ENCODE peak calls at places on chromosomes 2 and 18, in eight cellular contexts. Q, S, I, A, O, T, Z and Y are unnamed samples. For H3K9me3, the result is how much of the 10 kb centered on the place peaks cover.

GRCh38 chr2:101036562-101036961 is 34.5 kb downstream of the RPL31 start:
- DNase-seq in Q (no peak), S (no peak), I (no peak), A (no peak), O (no peak), T (no peak), Z (peak), Y (no peak)

GRCh38 chr2:71460595-71461303 is 7.4 kb downstream of the DYSF start:
- DNase-seq in Q (no peak), S (no peak), I (no peak), A (no peak), O (no peak), T (no peak), Z (peak), Y (no peak)

GRCh38 chr2:111235616-111236015 is 114.9 kb downstream of the BCL2L11 start:
- DNase-seq in Q (no peak), S (no peak), I (no peak), A (no peak), O (no peak), T (no peak), Z (no peak), Y (no peak)

GRCh38 chr2:222688912-222689311 is 17.5 kb downstream of the MOGAT1 start:
- DNase-seq in Q (no peak), S (no peak), I (no peak), A (no peak), O (no peak), T (no peak), Z (peak), Y (no peak)

GRCh38 chr2:160522951-160523700 is 29.5 kb upstream of the RBMS1 start:
- DNase-seq in Q (no peak), S (no peak), I (no peak), A (no peak), O (no peak), T (no peak), Z (peak), Y (no peak)

GRCh38 chr2:96532641-96533291 is 3.8 kb upstream of the ARID5A start:
- DNase-seq in Q (no peak), S (no peak), I (no peak), A (peak), O (no peak), T (no peak), Z (no peak), Y (no peak)

GRCh38 chr2:188369365-188369764 is 77.7 kb downstream of the GULP1 start:
- DNase-seq in Q (no peak), S (peak), I (no peak), A (no peak), O (no peak), T (peak), Z (peak), Y (no peak)

GRCh38 chr18:50590625-50591024 is 30.7 kb downstream of the MAPK4 start:
- DNase-seq in Q (no peak), S (no peak), I (no peak), A (no peak), O (no peak), T (no peak), Z (no peak), Y (no peak)

GRCh38 chr2:96146881-96147592 is 1.8 kb upstream of the DUSP2 start:
- DNase-seq in Q (no peak), S (no peak), I (peak), A (peak), O (no peak), T (no peak), Z (peak), Y (no peak)

GRCh38 chr2:239693761-239694415 is 293.1 kb upstream of the HDAC4 start:
- DNase-seq in Q (no peak), S (no peak), I (no peak), A (peak), O (no peak), T (no peak), Z (no peak), Y (no peak)

GRCh38 chr2:239693330-239693729 is 292.5 kb upstream of the HDAC4 start:
- DNase-seq in Q (no peak), S (no peak), I (no peak), A (peak), O (no peak), T (no peak), Z (no peak), Y (no peak)

GRCh38 chr2:239695106-239695727 is 294.4 kb upstream of the HDAC4 start:
- DNase-seq in Q (no peak), S (no peak), I (no peak), A (peak), O (no peak), T (no peak), Z (no peak), Y (no peak)

GRCh38 chr2:239695728-239696240 is 295.0 kb upstream of the HDAC4 start:
- DNase-seq in Q (no peak), S (no peak), I (no peak), A (no peak), O (no peak), T (no peak), Z (no peak), Y (no peak)

DNA sequence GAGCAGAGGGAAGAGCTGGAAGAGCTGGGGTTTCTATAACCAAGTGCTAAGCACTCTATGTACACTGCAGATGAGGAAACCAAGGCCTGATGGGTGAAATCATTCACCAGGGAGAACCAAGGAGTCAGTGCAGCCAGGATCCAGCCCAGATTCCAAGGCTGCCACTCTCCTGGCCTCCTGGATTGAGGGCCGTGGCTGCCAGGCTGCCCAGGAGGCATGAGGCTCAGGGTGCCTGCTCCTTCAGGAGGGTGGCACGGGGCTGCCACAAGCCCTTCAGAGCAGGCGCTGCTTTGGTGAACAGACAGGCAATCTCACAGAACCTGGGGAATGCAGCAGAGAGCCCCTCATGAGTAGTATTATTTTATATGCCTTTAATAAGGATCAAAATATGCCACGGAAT is 293.7 kb upstream of the HDAC4 start:
- DNase-seq in Q (no peak), S (no peak), I (no peak), A (peak), O (no peak), T (no peak), Z (no peak), Y (no peak)
- H3K9me3 ChIP-seq in Q (under half), S (under half), I (under half), A (under half), O (under half), T (under half), Z (under half), Y (under half)

DNA sequence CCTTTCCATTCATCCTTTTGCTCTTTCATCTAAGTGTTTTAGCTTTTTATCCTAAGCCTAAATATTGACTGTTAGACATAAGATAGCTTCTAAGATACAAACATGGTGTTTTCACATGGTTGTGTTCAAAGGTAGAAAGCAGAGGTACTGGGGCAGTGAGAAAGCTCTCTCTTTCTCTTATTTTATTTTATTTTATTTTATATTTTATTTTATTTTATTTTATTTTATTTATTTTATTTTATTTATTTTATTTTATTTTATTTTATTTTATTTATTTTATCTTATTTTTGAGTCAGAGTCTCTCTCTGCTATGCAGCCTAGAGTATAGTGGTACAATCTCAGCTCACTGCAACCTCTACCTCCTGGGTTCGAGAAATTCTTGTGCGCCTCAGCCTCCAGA is 287.2 kb downstream of the IKZF2 start:
- DNase-seq in Q (no peak), S (no peak), I (no peak), A (no peak), O (no peak), T (no peak), Z (no peak), Y (no peak)
- H3K9me3 ChIP-seq in Q (under half), S (under half), I (under half), A (under half), O (under half), T (half or more), Z (under half), Y (under half)

DNA sequence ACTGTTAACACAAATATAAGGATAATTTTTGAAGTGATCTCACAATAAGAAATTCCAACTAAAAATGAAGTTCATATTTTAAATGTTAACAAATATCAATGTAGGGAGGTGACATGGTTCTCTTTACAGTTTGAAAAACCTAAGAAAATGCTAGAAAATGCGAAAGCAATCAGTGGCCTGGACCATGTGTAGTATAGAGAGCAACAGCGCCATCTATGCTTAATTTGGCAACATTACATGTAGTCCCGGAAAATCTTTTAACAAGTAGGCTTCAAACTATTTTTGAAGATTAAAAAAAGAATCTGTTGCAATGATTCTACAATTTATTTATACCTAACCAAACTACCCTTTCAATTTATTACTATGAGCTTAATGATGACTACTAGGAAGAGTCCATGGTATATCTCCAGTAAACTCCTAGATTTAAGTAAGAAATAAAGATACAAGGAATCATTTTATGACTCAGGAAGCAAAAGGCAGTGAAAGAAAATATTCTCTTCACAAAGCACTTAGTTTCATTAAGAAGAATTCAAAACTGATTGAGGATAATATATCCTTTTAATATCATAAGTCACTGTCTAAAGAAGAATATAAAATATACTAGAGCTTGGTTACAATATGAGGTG is 33.3 kb downstream of the NDUFA10 start:
- DNase-seq in Q (no peak), S (peak), I (no peak), A (no peak), O (no peak), T (no peak), Z (peak), Y (no peak)
- H3K9me3 ChIP-seq in Q (under half), S (under half), I (under half), A (under half), O (under half), T (under half), Z (under half), Y (under half)

GRCh38 chr2:883260-884026 is 67.2 kb upstream of the SNTG2 start:
- DNase-seq in Q (no peak), S (no peak), I (no peak), A (peak), O (no peak), T (no peak), Z (no peak), Y (no peak)
- H3K9me3 ChIP-seq in Q (under half), S (under half), I (under half), A (under half), O (under half), T (under half), Z (under half), Y (under half)

GRCh38 chr2:89844221-89844943 is 1152.9 kb downstream of the RPIA start:
- DNase-seq in Q (no peak), S (no peak), I (no peak), A (peak), O (no peak), T (no peak), Z (no peak), Y (no peak)
- H3K9me3 ChIP-seq in Q (under half), S (under half), I (under half), A (under half), O (under half), T (under half), Z (under half), Y (under half)

DNA sequence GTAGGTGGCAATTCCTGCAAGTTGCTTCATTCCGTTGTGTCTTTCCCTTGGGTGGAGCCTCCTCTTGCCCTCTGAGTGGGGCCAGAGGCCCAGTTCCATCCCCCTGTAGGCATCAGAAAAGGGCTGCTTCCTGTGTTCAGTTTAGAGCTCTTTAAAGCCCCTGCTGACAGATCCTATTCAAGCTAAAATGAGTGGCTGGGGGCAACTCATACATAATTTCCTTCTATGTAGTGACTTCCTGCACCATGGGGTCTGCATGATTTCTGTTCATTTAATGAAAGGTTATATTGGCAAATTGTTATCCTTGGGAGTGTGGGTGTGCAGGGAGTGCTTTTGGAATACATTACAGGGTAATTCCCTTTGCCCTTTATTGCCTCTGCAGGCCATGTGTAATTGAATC is 52.5 kb downstream of the GPR39 start:
- DNase-seq in Q (no peak), S (no peak), I (no peak), A (no peak), O (no peak), T (no peak), Z (no peak), Y (no peak)
- H3K9me3 ChIP-seq in Q (under half), S (under half), I (under half), A (under half), O (under half), T (half or more), Z (under half), Y (under half)

DNA sequence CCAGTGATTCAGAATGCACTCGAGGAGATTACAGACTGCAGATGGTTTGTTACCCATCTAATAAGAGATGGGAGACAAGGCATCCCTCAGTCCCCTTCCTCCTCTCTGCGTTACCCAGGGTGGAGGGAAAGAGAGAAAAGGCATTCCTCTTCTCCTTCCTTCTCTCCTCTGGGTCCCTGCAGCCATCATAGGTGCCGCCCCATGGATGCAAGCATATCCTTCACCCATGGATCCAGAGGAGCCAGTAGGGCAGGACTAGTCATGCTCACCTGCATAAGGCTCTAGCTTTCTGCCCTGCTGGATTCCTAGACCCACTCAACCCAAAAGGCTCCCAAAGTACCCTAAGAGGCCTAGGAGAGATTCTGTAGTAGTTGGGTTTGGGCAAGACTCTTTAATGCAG is 20.4 kb downstream of the CMPK2 start:
- DNase-seq in Q (no peak), S (no peak), I (no peak), A (no peak), O (no peak), T (no peak), Z (peak), Y (no peak)
- H3K9me3 ChIP-seq in Q (half or more), S (half or more), I (under half), A (under half), O (half or more), T (half or more), Z (under half), Y (under half)

GRCh38 chr18:49444599-49444998 is 15.8 kb downstream of the DYM start:
- DNase-seq in Q (no peak), S (no peak), I (no peak), A (no peak), O (no peak), T (no peak), Z (peak), Y (no peak)
- H3K9me3 ChIP-seq in Q (under half), S (under half), I (under half), A (under half), O (under half), T (under half), Z (under half), Y (under half)